ENCODE peak calls at places on chromosomes 13 and 19, in four cellular contexts. Z is HCT116, H is prostate gland, L is HL-60. F is an unnamed sample.
A peak's percentile ranks its signal among the peaks of the same experiment; 100 is the strongest.

GRCh38 chr13:99501952-99502310 is 659 bp downstream of the TM9SF2 start:
- DNase-seq in Z (no peak), H (peak; percentile 6), L (peak; percentile 45), F (peak; percentile 49)

GRCh38 chr13:42561752-42562467 is 12.0 kb upstream of the TNFSF11 start:
- DNase-seq in Z (no peak), H (no peak), L (no peak), F (no peak)

GRCh38 chr19:8126511-8126910 is 22.9 kb downstream of the FBN3 start:
- DNase-seq in Z (no peak), H (no peak), L (no peak), F (no peak)

GRCh38 chr19:55641376-55642152 is 762 bp downstream of the ZNF580 start:
- DNase-seq in Z (no peak), H (no peak), L (no peak), F (no peak)

GRCh38 chr19:43798546-43799409 is 3.5 kb downstream of the LYPD5 start:
- DNase-seq in Z (peak; percentile 70), H (peak; percentile 74), L (no peak), F (peak; percentile 89)

GRCh38 chr19:18542936-18543813 is at the start of gene FKBP8:
- DNase-seq in Z (peak; percentile 65), H (peak; percentile 92), L (peak; percentile 93), F (peak; percentile 99)

GRCh38 chr19:22606954-22607652 is 27.0 kb upstream of the ZNF492 start:
- DNase-seq in Z (no peak), H (no peak), L (no peak), F (no peak)

GRCh38 chr19:2478756-2479555 is 3.0 kb downstream of the GADD45B start:
- DNase-seq in Z (no peak), H (peak; percentile 84), L (peak; percentile 80), F (peak; percentile 86)

GRCh38 chr13:111534646-111535461 is 214.4 kb downstream of the TEX29 start:
- DNase-seq in Z (no peak), H (no peak), L (no peak), F (no peak)

GRCh38 chr19:52138614-52139290 is 986 bp downstream of the ZNF616 start:
- DNase-seq in Z (no peak), H (peak; percentile 48), L (peak; percentile 51), F (peak; percentile 28)

GRCh38 chr13:99085139-99085845 is 107.4 kb upstream of the DOCK9 start:
- DNase-seq in Z (no peak), H (no peak), L (no peak), F (no peak)

GRCh38 chr13:99214232-99214631 is 13.6 kb downstream of the UBAC2 start:
- DNase-seq in Z (no peak), H (no peak), L (no peak), F (no peak)

GRCh38 chr13:105343134-105343806 is 1192.2 kb downstream of the EFNB2 start:
- DNase-seq in Z (no peak), H (no peak), L (no peak), F (no peak)

GRCh38 chr19:58514564-58515020 is 2.8 kb upstream of the SLC27A5 start:
- DNase-seq in Z (no peak), H (no peak), L (no peak), F (no peak)

GRCh38 chr19:19445288-19445687 is 39.8 kb downstream of the GATAD2A start:
- DNase-seq in Z (no peak), H (no peak), L (no peak), F (no peak)

GRCh38 chr19:38619361-38620174 is 580 bp downstream of the EIF3K start:
- DNase-seq in Z (no peak), H (no peak), L (peak; percentile 9), F (no peak)

GRCh38 chr13:110950356-110950755 is 35.5 kb upstream of the ANKRD10 start:
- DNase-seq in Z (no peak), H (no peak), L (no peak), F (no peak)

GRCh38 chr13:21738636-21739035 is 67.8 kb downstream of the FGF9 start:
- DNase-seq in Z (no peak), H (no peak), L (no peak), F (no peak)

GRCh38 chr19:43152217-43152616 is 34.1 kb downstream of the PSG5 start:
- DNase-seq in Z (no peak), H (no peak), L (no peak), F (no peak)

GRCh38 chr19:27792576-27793127 is 1420.3 kb downstream of the UQCRFS1 start:
- DNase-seq in Z (no peak), H (no peak), L (no peak), F (no peak)

GRCh38 chr19:15780595-15781418 is 6.7 kb upstream of the OR10H5 start:
- DNase-seq in Z (no peak), H (peak; percentile 7), L (no peak), F (no peak)

GRCh38 chr19:34188388-34188787 is 16.1 kb downstream of the LSM14A start:
- DNase-seq in Z (no peak), H (no peak), L (peak; percentile 20), F (no peak)

GRCh38 chr13:46051958-46052313 is 610 bp downstream of the ZC3H13 start:
- DNase-seq in Z (no peak), H (no peak), L (no peak), F (no peak)

GRCh38 chr13:111371720-111372119 is 51.3 kb downstream of the TEX29 start:
- DNase-seq in Z (no peak), H (no peak), L (no peak), F (no peak)

GRCh38 chr19:1317274-1317673 is 31.6 kb downstream of the EFNA2 start:
- DNase-seq in Z (no peak), H (no peak), L (no peak), F (no peak)

GRCh38 chr19:934865-935422 is 9.1 kb downstream of the ARID3A start:
- DNase-seq in Z (no peak), H (peak; percentile 94), L (peak; percentile 90), F (peak; percentile 95)

GRCh38 chr13:39102981-39103490 is 64.8 kb downstream of the NHLRC3 start:
- DNase-seq in Z (no peak), H (no peak), L (no peak), F (no peak)

GRCh38 chr13:37209621-37210020 is 104.2 kb upstream of the CSNK1A1L start:
- DNase-seq in Z (no peak), H (no peak), L (no peak), F (no peak)

GRCh38 chr13:70580825-70581224 is 472.6 kb upstream of the KLHL1 start:
- DNase-seq in Z (no peak), H (no peak), L (no peak), F (no peak)

GRCh38 chr13:26498524-26499208 is 58.8 kb upstream of the WASF3 start:
- DNase-seq in Z (no peak), H (no peak), L (no peak), F (no peak)

GRCh38 chr19:46299004-46299509 is 2.2 kb downstream of the HIF3A start:
- DNase-seq in Z (peak; percentile 45), H (peak; percentile 96), L (peak; percentile 70), F (peak; percentile 95)
- TF ChIP-seq POLR2AphosphoS5 in Z (peak; percentile 73), H (peak; percentile 99), L (peak; percentile 54), F (peak; percentile 93)

DNA sequence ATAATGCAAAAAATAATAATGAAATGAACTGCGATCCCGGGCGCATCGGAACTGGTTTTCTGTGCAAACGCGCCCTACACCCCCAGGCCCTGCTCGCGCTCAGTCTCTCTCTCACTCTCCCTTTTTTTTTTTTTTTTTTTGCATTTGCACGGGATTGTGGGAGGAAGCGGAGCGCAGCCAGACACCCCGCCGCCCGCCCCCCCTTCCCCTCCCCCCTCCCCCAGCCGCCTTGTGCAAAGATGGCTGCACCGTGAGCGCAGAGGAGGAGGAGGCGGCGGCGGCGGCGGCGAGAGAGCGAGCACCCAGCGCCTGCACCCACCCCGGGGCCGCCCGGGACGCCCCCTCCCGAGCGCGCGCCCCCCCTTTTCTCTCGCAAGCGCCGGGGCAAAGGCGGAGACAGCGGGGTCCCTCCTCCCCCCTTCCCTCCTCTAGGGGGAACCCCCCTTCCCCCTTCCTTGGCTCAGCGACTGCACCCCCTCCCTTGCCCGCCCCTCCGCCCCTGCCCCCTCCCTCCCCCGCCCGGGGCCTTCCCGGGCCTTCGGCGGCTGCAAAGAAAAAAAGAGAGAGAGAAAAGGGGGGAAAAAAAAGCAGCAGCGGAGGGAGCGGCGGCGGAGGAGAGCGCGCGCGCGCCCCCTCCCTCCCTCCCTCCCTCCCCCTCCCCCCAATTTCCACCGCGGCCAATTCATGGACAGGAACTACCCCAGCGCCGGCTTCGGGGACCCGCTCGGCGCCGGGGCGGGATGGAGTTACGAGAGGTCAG is at the start of gene PRR12:
- DNase-seq in Z (no peak), H (peak; percentile 47), L (peak; percentile 71), F (peak; percentile 93)
- TF ChIP-seq POLR2AphosphoS5 in Z (peak; percentile 63), H (no peak), L (peak; percentile 9), F (peak; percentile 13)

DNA sequence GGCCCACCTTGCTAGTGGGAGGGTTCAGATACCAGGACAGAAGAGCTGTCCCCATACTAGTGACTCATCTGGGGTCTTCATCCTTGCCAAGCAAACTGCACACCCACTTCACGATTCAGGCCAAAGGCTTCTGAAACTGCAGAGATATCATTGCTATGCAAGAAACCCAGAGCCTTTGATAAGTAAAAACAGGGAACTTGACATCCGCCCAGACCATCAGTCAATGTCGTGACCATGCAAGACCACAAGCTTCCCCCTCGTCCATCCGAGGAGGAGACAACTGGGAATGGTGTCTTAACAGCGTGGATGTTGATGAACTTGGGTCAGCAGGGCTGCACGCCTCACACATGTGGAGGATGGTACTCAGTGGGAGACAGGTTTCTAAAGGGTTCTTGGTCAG is 58.0 kb downstream of the ABCC4 start:
- DNase-seq in Z (no peak), H (no peak), L (no peak), F (no peak)
- TF ChIP-seq POLR2AphosphoS5 in Z (no peak), H (no peak), L (no peak), F (no peak)

DNA sequence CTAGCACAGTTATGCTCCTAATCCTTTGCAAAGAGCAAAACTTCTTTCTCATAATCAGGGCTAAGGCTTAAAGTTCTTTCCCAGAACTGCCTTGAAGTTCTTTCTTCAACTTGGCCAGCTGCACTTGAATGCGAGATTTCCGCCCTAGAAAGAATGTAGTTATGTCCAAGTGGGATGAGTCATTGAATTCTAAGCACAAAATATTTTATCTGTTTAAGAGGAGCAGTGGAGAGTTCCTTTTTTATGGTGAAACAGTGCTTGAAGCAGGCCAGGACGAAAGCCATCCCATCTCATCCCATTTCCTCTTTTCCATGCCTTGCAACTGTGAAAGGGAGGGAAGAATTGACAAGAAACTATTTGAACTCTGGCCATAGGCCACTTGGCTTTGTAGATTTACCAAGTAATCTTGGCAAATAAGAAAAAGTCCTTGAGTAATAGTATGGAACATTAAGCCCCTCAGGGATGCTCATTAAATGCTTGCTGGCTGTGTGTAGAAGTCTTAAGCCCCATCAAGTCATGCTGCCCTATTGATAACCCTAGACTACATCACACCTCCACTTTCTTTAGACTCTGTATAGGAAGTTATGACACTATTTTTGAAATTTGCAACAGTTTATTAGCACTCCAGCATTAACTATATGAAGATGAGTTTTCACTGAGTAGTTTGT is 174.6 kb downstream of the KCTD12 start:
- DNase-seq in Z (no peak), H (no peak), L (peak; percentile 41), F (no peak)
- TF ChIP-seq POLR2AphosphoS5 in Z (no peak), H (no peak), L (no peak), F (no peak)

GRCh38 chr19:6060600-6061391 is 49.5 kb downstream of the RFX2 start:
- DNase-seq in Z (no peak), H (peak; percentile 57), L (no peak), F (peak; percentile 56)
- TF ChIP-seq POLR2AphosphoS5 in Z (no peak), H (no peak), L (no peak), F (peak; percentile 31)

GRCh38 chr19:10499550-10500246 is 3.5 kb downstream of the KEAP1 start:
- DNase-seq in Z (no peak), H (no peak), L (no peak), F (peak; percentile 59)
- TF ChIP-seq POLR2AphosphoS5 in Z (no peak), H (no peak), L (no peak), F (no peak)